ENCODE peak calls at places on chromosomes 2 and 18, in four cellular contexts. A, Z, B and S are unnamed samples.

GRCh38 chr2:39513641-39514094 is 76.6 kb upstream of the MAP4K3 start:
- DNase-seq in B (peak; percentile 69), Z (peak; percentile 83), A (peak; percentile 35), S (peak; percentile 58)

GRCh38 chr2:44543773-44544725 is 182.3 kb downstream of the CAMKMT start:
- DNase-seq in B (no peak), A (no peak), Z (no peak), S (peak; percentile 32)

GRCh38 chr2:15169326-15170038 is 391.7 kb downstream of the NBAS start:
- DNase-seq in Z (peak; percentile 56), A (no peak), B (no peak), S (no peak)

GRCh38 chr2:234518986-234519642 is 22.2 kb upstream of the ARL4C start:
- DNase-seq in Z (no peak), A (no peak), B (no peak), S (no peak)

GRCh38 chr18:75083131-75083530 is 125.8 kb downstream of the PTGR3 start:
- DNase-seq in A (no peak), B (no peak), Z (no peak), S (no peak)

GRCh38 chr18:48790226-48790863 is 160.4 kb downstream of the SMAD7 start:
- DNase-seq in A (peak; percentile 8), Z (no peak), B (no peak), S (no peak)

GRCh38 chr18:40124107-40124506 is 1830.9 kb upstream of the PIK3C3 start:
- DNase-seq in A (no peak), B (no peak), Z (no peak), S (no peak)

GRCh38 chr18:57630759-57631660 is 9.4 kb upstream of the NARS1 start:
- DNase-seq in B (no peak), Z (no peak), A (no peak), S (no peak)

GRCh38 chr2:46309052-46309953 is 12.1 kb downstream of the EPAS1 start:
- DNase-seq in Z (no peak), A (no peak), B (no peak), S (no peak)

GRCh38 chr2:27723372-27724144 is 48.0 kb upstream of the MRPL33 start:
- DNase-seq in B (peak; percentile 67), A (peak; percentile 72), Z (peak; percentile 75), S (peak; percentile 79)

DNA sequence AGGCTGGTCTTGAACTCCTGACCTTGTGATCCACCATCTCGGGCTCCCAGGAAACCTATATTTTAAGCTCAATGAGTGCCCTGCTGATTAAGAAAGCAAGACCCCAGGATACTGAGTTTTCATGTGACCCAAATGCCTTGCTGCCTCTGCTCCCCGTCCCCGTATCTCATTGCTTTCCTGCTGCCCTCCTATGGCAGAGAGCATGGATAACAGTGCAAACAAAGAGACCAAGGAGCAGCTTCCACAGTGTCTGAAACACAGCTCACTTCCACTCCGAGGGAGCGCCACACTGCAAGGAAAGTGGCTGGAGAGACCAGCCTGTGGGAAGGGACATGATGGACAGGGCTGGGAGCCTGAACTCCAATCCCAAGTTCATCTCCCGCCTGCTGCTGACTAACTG is 246.8 kb downstream of the TMEM182 start:
- DNase-seq in Z (peak; percentile 11), A (peak; percentile 23), B (no peak), S (no peak)
- TF ChIP-seq ELF4 in Z (no peak), A (no peak), B (no peak), S (no peak)

GRCh38 chr2:3827673-3828575 is 124.5 kb downstream of the DCDC2C start:
- DNase-seq in A (no peak), B (peak; percentile 21), Z (no peak), S (peak; percentile 29)
- TF ChIP-seq ELF4 in A (no peak), B (no peak), Z (no peak), S (no peak)

GRCh38 chr2:6967301-6967700 is 50.1 kb downstream of the RNF144A start:
- DNase-seq in B (no peak), A (no peak), Z (no peak), S (no peak)
- TF ChIP-seq ELF4 in B (no peak), A (no peak), Z (no peak), S (no peak)

GRCh38 chr2:33670392-33670937 is 71.4 kb upstream of the FAM98A start:
- DNase-seq in A (peak; percentile 21), B (no peak), Z (no peak), S (peak; percentile 23)
- TF ChIP-seq ELF4 in A (no peak), B (no peak), Z (no peak), S (no peak)

DNA sequence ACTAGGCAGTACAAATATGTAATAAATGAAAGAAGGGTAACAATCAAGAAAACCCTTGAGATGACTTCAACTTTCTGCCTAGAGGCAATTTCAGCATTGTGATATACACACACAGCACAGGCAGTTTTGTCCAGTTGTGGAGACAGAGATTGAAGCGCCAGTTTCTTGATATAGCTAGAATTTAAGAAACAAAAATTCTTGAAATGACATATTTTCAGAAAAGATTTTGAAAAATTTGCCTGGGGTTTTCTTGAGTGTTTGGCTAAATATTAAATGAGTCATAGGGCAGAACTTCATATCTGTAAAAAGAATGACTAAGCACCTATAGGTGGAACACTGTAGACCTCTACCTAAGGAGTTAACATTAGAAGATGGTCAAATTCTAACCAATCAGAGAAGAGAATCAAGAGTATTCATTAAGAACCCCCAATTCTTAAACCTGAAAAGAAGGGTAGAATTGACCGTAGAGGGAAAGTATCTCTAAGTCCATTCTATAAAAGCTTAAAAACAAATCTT is 1266.8 kb upstream of the TMEFF2 start:
- DNase-seq in B (no peak), Z (no peak), A (no peak), S (no peak)
- TF ChIP-seq ELF4 in B (no peak), Z (no peak), A (no peak), S (no peak)

DNA sequence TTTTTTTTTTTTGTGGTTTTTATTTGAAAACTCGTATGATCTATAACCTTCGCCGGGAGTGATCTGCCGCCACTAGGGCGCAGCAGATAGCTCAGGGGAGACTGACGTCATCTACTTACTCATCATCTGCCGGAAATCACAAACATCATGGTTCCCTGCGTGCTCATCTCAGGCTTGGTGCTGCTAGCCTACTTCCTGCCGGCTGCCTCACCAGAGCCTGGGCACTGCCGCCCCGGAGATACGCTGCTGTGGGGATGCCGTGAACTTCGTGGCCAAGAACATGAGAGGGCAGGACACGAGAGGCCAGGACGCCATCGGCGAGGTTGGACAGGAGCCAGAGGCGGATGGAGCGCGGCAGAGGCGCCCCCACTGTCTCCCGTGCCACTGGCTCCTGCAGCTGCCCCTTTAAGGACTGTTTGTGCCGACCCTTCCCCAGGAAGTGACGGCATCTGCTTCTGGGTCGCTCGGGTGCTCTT is 68.8 kb downstream of the DOK6 start:
- DNase-seq in A (peak; percentile 62), Z (no peak), B (peak; percentile 24), S (peak; percentile 17)
- TF ChIP-seq ELF4 in A (no peak), Z (no peak), B (no peak), S (no peak)

GRCh38 chr18:22872894-22873537 is 60.1 kb upstream of the RBBP8 start:
- DNase-seq in B (no peak), Z (peak; percentile 33), A (no peak), S (no peak)

GRCh38 chr18:22868831-22869230 is 64.3 kb upstream of the RBBP8 start:
- DNase-seq in A (no peak), B (no peak), Z (no peak), S (no peak)

DNA sequence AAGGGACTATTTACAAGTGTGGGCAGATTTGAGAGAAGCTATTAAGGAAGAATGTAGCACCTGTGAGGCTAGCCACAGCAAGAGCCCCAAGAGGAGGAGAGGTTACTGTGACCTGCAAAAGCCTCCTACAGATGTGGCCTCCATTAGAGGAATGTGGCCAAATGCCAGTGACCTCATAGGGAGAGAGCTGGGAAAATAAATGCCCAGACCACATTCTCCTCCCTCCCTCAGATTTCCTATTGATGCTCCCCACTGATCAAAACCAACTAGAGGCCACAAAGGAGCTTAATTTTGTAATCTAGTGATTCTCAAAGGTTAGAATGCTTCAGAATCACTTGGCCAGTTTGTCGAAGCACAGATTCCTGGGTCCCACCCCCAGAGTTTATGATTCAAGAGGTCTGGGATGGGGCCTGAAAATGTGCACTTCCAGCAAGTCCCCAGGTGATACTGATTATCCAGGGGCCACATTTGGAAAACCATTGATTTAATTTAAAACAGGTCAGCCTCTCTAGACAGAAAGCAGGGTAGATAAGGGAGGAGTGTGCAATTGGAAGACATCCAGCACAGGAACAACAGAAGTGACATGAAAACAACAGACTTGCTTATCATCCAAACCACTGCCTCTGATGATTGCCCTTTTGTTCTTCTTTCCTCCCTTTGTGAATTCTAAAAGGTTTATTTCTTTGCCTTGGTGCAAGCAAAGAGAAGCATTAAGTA is 61.2 kb upstream of the RBBP8 start:
- DNase-seq in A (no peak), B (no peak), Z (no peak), S (no peak)
- TF ChIP-seq ELF4 in A (no peak), B (no peak), Z (no peak), S (no peak)